ENCODE peak calls at places on chromosome 21, in seven cellular contexts. Y is AG09319, X is IMR-90, G is foreskin fibroblast, U is GM13976, A is choroid plexus epithelial cell, N is thoracic aorta. O is an unnamed sample.

GRCh38 chr21:34693192-34693810 is 24.5 kb downstream of the CLIC6 start:
- DNase-seq in Y (peak), X (peak), G (peak), U (peak), A (peak), N (no peak), O (peak)

GRCh38 chr21:33293811-33294216 is 27.6 kb downstream of the IL10RB start:
- DNase-seq in Y (no peak), X (no peak), G (no peak), U (no peak), A (no peak), N (no peak), O (no peak)

GRCh38 chr21:41623945-41624344 is 116.0 kb upstream of the TMPRSS2 start:
- DNase-seq in Y (no peak), X (no peak), G (no peak), U (no peak), A (no peak), N (no peak), O (no peak)

GRCh38 chr21:45868086-45868485 is 113.5 kb upstream of the COL6A1 start:
- DNase-seq in Y (no peak), X (no peak), G (no peak), U (no peak), A (no peak), N (no peak), O (no peak)

GRCh38 chr21:35046223-35046690 is 2.8 kb downstream of the RUNX1 start:
- DNase-seq in Y (no peak), X (no peak), G (no peak), U (no peak), A (no peak), N (no peak), O (no peak)

GRCh38 chr21:24903954-24904635 is 703.2 kb downstream of the MRPL39 start:
- DNase-seq in Y (no peak), X (no peak), G (no peak), U (no peak), A (no peak), N (no peak), O (peak)

GRCh38 chr21:44989538-44989888 is 49.7 kb downstream of the SLX9 start:
- DNase-seq in Y (no peak), X (peak), G (no peak), U (no peak), A (peak), N (no peak), O (peak)

GRCh38 chr21:9767592-9768375 is 753.6 kb upstream of the TPTE start:
- DNase-seq in Y (no peak), X (no peak), G (no peak), U (no peak), A (no peak), N (no peak), O (no peak)

GRCh38 chr21:40841524-40842196 is 5.3 kb downstream of the DSCAM start:
- DNase-seq in Y (no peak), X (no peak), G (no peak), U (no peak), A (no peak), N (no peak), O (peak)

GRCh38 chr21:34215911-34216310 is 142.5 kb downstream of the MRPS6 start:
- DNase-seq in Y (no peak), X (no peak), G (peak), U (no peak), A (no peak), N (no peak), O (no peak)

GRCh38 chr21:40760811-40761210 is 86.1 kb downstream of the DSCAM start:
- DNase-seq in Y (no peak), X (no peak), G (no peak), U (no peak), A (no peak), N (no peak), O (no peak)

GRCh38 chr21:17461014-17461413 is 51.8 kb upstream of the CXADR start:
- DNase-seq in Y (no peak), X (peak), G (peak), U (no peak), A (peak), N (no peak), O (peak)

GRCh38 chr21:28402616-28402989 is 590.1 kb downstream of the LTN1 start:
- DNase-seq in Y (no peak), X (peak), G (no peak), U (no peak), A (no peak), N (no peak), O (no peak)

GRCh38 chr21:25708467-25709065 is 26.1 kb downstream of the ATP5PF start:
- DNase-seq in Y (peak), X (peak), G (peak), U (peak), A (peak), N (no peak), O (peak)

GRCh38 chr21:38929652-38930051 is 123.9 kb downstream of the ETS2 start:
- DNase-seq in Y (no peak), X (no peak), G (no peak), U (no peak), A (no peak), N (no peak), O (no peak)

GRCh38 chr21:38933731-38934130 is 128.0 kb downstream of the ETS2 start:
- DNase-seq in Y (no peak), X (no peak), G (no peak), U (no peak), A (no peak), N (no peak), O (no peak)

GRCh38 chr21:38930065-38930464 is 124.3 kb downstream of the ETS2 start:
- DNase-seq in Y (no peak), X (no peak), G (no peak), U (no peak), A (no peak), N (no peak), O (no peak)

GRCh38 chr21:38929137-38929536 is 123.4 kb downstream of the ETS2 start:
- DNase-seq in Y (no peak), X (no peak), G (no peak), U (no peak), A (no peak), N (no peak), O (no peak)

DNA sequence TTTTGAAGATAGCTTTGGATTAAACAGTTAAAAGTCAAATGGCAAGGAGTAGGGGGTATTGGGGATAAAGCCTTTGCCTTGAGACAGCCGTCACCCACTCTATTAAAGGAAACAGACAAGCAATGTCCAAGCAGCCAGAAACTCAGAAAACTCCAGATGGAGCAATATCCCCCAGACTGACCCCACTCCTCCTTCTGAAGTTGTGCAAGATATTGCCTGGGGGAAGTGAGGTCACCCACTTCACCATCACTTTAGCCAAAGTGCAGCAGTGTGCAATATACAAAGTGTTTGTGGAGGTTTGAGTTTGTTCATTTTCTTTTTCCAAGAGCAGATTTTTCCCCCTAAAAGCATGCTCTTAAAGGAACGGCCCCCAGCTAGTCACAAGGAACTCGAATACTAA is 125.1 kb downstream of the ETS2 start:
- DNase-seq in Y (no peak), X (peak), G (peak), U (no peak), A (peak), N (no peak), O (no peak)
- TF ChIP-seq CTCF in Y (no peak), X (no peak), G (no peak), U (no peak), A (peak), N (no peak), O (no peak)

GRCh38 chr21:36589352-36589971 is 109.5 kb upstream of the SIM2 start:
- DNase-seq in Y (peak), X (peak), G (peak), U (peak), A (peak), N (no peak), O (no peak)
- TF ChIP-seq CTCF in Y (peak), X (peak), G (peak), U (peak), A (peak), N (no peak), O (peak)

DNA sequence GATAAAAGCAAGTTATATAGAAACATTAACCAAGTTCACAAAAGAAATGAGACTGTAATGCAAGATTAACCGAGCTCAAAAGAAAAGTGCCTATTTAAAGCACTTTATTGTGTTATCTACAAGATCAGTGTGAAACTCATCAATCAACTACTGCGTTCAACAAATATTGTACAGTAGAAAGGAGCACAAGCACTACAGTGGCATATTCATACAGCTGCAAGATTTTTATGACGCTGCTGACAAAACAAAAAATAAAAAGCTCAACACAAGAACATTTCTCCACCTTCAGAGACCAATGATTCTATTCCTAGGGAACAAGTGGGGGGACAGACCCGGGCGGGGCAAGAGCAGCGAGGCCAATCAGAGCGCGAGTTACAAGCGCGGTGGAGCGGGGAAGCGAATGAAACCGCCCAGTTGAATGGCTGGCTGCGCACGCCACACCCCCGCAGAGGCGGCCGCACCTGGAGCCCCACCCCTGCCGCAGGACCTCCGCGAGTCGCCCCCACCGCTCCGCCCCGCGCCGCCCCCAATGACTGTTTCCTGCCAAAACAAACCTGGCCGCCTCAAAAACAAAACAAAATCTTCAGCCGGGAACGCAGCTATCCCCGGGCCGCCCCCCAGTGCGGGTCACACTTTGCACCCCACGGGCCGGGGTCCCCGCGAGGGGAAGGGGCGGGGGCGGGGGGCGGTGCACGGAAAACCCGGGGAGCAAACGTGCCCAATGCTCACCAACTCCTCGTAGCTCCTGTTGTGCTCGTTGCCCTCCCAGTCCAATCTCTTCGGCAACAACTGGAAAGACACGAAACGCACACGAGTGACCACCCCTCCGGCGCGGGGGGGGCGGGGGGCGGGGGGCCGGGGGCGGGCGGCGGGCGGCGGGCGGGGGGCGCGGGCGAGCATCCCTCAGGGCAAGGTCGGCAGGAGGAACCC is 1.1 kb downstream of the BRWD1 start:
- DNase-seq in Y (peak), X (peak), G (peak), U (peak), A (peak), N (peak), O (peak)
- TF ChIP-seq CTCF in Y (no peak), X (no peak), G (no peak), U (no peak), A (no peak), N (no peak), O (no peak)

DNA sequence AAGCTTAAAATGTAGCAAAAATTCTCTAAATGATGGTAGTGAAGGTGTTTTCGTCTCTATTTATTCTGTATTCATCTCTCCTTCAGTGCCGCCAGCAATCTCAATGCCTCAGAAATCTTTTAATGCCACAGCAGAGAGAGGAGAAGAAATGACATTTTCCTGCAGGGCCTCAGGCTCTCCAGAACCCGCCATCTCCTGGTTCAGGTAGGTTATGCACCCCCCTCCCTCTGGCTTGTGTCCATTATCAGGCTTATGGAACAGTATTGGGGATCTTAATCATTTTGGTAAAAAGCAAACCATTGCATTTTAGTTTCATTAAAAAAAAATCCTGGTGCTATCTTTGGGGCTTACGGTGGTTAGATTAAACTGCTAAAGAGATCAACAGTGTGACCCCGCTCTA is 326.1 kb downstream of the NCAM2 start:
- DNase-seq in Y (no peak), X (no peak), G (no peak), U (no peak), A (no peak), N (no peak), O (no peak)
- TF ChIP-seq CTCF in Y (no peak), X (no peak), G (peak), U (no peak), A (no peak), N (no peak), O (no peak)

GRCh38 chr21:42652527-42653491 is 612 bp upstream of the PDE9A start:
- DNase-seq in Y (no peak), X (peak), G (peak), U (no peak), A (peak), N (no peak), O (peak)
- TF ChIP-seq CTCF in Y (peak), X (peak), G (peak), U (no peak), A (peak), N (peak), O (peak)

GRCh38 chr21:36554411-36555157 is 74.7 kb upstream of the CLDN14 start:
- DNase-seq in Y (no peak), X (no peak), G (no peak), U (no peak), A (no peak), N (no peak), O (no peak)
- TF ChIP-seq CTCF in Y (no peak), X (no peak), G (no peak), U (no peak), A (no peak), N (no peak), O (no peak)

GRCh38 chr21:31342328-31342727 is 1.7 kb downstream of the TIAM1 start:
- DNase-seq in Y (no peak), X (no peak), G (no peak), U (no peak), A (no peak), N (no peak), O (no peak)

GRCh38 chr21:31339736-31340135 is 4.3 kb downstream of the TIAM1 start:
- DNase-seq in Y (no peak), X (peak), G (no peak), U (no peak), A (no peak), N (no peak), O (no peak)

GRCh38 chr21:31343030-31343510 is 991 bp downstream of the TIAM1 start:
- DNase-seq in Y (no peak), X (no peak), G (no peak), U (no peak), A (no peak), N (no peak), O (no peak)

GRCh38 chr21:31340499-31340898 is 3.6 kb downstream of the TIAM1 start:
- DNase-seq in Y (no peak), X (no peak), G (no peak), U (no peak), A (no peak), N (no peak), O (no peak)

DNA sequence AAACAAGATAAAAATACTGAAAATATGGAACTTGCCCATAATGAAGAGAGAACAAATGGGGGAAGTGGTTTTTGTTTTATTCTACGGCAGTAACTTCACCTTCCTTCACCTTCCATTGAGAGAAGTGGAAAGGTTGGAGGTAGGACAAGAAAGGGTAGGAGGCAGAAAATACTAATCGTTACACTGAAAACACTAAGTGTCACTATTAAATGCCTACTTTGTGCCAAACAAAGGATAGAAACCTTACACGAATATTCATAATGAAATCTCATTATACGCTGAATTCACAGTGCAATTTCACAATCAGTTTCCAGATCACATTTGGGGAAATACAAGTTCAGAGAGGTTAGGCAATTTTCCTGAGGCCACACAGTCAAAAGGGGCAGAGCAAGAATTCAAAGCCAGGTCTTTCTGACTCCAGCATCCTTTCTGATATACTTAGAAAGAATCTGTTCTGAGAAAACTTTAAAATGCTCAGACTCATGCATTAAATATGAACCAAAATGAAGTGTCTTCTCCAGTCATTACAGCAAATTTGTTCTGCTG is 3.0 kb downstream of the TIAM1 start:
- DNase-seq in Y (no peak), X (no peak), G (no peak), U (no peak), A (no peak), N (no peak), O (no peak)
- TF ChIP-seq CTCF in Y (no peak), X (no peak), G (no peak), U (no peak), A (no peak), N (no peak), O (no peak)

GRCh38 chr21:43938751-43939442 is 73.2 kb upstream of the TRAPPC10 start:
- DNase-seq in Y (no peak), X (peak), G (peak), U (peak), A (peak), N (no peak), O (peak)

GRCh38 chr21:43940672-43941071 is 71.4 kb upstream of the TRAPPC10 start:
- DNase-seq in Y (no peak), X (no peak), G (no peak), U (no peak), A (no peak), N (no peak), O (no peak)

GRCh38 chr21:43937898-43938309 is 72.9 kb downstream of the AGPAT3 start:
- DNase-seq in Y (no peak), X (no peak), G (no peak), U (peak), A (no peak), N (no peak), O (no peak)

GRCh38 chr21:43940329-43940653 is 71.8 kb upstream of the TRAPPC10 start:
- DNase-seq in Y (no peak), X (no peak), G (no peak), U (no peak), A (no peak), N (no peak), O (no peak)

DNA sequence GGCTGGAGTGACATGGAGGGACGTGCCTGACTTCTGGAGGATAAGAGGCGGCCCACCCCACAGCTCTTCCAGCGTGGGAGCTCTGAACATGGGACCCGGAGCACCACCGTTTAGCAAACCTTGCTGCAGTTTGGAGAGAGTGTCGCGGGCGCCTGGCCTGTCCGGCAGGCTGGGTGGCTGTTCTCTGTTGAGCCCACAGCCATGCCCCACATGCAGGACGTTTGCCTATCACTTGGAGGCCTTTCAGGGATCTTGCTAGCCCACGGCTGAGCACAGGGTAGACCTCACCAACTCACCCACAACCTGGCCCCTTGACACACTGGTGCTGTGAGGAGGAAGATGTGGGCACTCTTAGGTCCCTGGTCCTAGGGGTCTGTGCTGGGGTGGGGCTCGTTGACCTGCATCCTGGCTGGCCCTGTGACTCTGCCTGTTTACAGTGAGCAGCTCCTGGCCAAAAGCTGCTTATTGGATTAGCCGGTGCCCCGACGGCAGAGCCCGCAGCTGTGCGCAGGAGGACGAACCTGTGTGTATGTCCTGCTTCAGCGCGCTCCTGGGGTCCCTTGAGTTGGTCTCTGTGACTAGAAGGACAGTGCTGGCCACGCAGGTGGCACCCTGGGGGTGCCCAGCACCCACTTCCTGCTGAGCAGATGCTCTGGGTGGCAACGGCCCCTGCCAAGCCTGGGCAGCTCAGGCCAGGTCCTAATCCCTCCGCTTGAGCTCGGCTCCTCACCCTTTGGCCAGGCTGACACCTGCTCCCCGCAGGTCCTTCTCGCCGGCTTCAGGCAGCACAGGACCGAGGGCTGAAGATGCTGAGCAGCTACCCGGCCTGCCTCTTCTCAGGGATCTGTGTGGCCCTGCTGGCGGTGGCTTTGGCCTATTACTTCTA is 72.4 kb upstream of the TRAPPC10 start:
- DNase-seq in Y (no peak), X (no peak), G (no peak), U (no peak), A (no peak), N (no peak), O (no peak)
- TF ChIP-seq CTCF in Y (no peak), X (no peak), G (no peak), U (peak), A (no peak), N (no peak), O (no peak)